ENCODE peak calls at places on chromosomes 12 and 14, in eight cellular contexts. One of them, this sample, is unnamed.

GRCh38 chr12:54398995-54399793 is 14.7 kb upstream of the ZNF385A start:
- DNase-seq in activated naive CD4-positive, alpha-beta T cell treated with Interleukin-2 at 50 U/mL for 16 hours: peak
- DNase-seq in GM19239: peak
- DNase-seq in neural crest cell: peak
- DNase-seq in Right ventricle myocardium inferior: peak
- DNase-seq in substantia nigra: peak
- DNase-seq in naive thymus-derived CD8-positive, alpha-beta T cell: peak
- DNase-seq in effector CD4-positive, alpha-beta T cell: peak
- DNase-seq in this sample: no peak

GRCh38 chr12:91982946-91983345 is 162.7 kb downstream of the BTG1 start:
- DNase-seq in effector CD4-positive, alpha-beta T cell: no peak
- DNase-seq in neural crest cell: no peak
- DNase-seq in naive thymus-derived CD8-positive, alpha-beta T cell: no peak
- DNase-seq in GM19239: no peak
- DNase-seq in substantia nigra: no peak
- DNase-seq in Right ventricle myocardium inferior: no peak
- DNase-seq in activated naive CD4-positive, alpha-beta T cell treated with Interleukin-2 at 50 U/mL for 16 hours: no peak
- DNase-seq in this sample: no peak

GRCh38 chr12:122437656-122438121 is 15.2 kb upstream of the CLIP1 start:
- DNase-seq in GM19239: no peak
- DNase-seq in activated naive CD4-positive, alpha-beta T cell treated with Interleukin-2 at 50 U/mL for 16 hours: no peak
- DNase-seq in effector CD4-positive, alpha-beta T cell: no peak
- DNase-seq in naive thymus-derived CD8-positive, alpha-beta T cell: no peak
- DNase-seq in substantia nigra: no peak
- DNase-seq in Right ventricle myocardium inferior: peak
- DNase-seq in neural crest cell: no peak
- DNase-seq in this sample: peak

GRCh38 chr14:58947816-58948440 is 240.5 kb upstream of the DAAM1 start:
- DNase-seq in neural crest cell: peak
- DNase-seq in substantia nigra: no peak
- DNase-seq in Right ventricle myocardium inferior: peak
- DNase-seq in naive thymus-derived CD8-positive, alpha-beta T cell: no peak
- DNase-seq in GM19239: no peak
- DNase-seq in effector CD4-positive, alpha-beta T cell: no peak
- DNase-seq in activated naive CD4-positive, alpha-beta T cell treated with Interleukin-2 at 50 U/mL for 16 hours: no peak
- DNase-seq in this sample: no peak

GRCh38 chr12:18296201-18296908 is 35.0 kb downstream of the PIK3C2G start:
- DNase-seq in Right ventricle myocardium inferior: no peak
- DNase-seq in GM19239: no peak
- DNase-seq in neural crest cell: no peak
- DNase-seq in effector CD4-positive, alpha-beta T cell: no peak
- DNase-seq in activated naive CD4-positive, alpha-beta T cell treated with Interleukin-2 at 50 U/mL for 16 hours: no peak
- DNase-seq in substantia nigra: no peak
- DNase-seq in naive thymus-derived CD8-positive, alpha-beta T cell: no peak
- DNase-seq in this sample: no peak

GRCh38 chr12:52010692-52011601 is 4.2 kb downstream of the TAMALIN start:
- DNase-seq in GM19239: no peak
- DNase-seq in effector CD4-positive, alpha-beta T cell: no peak
- DNase-seq in Right ventricle myocardium inferior: no peak
- DNase-seq in naive thymus-derived CD8-positive, alpha-beta T cell: no peak
- DNase-seq in activated naive CD4-positive, alpha-beta T cell treated with Interleukin-2 at 50 U/mL for 16 hours: no peak
- DNase-seq in neural crest cell: no peak
- DNase-seq in substantia nigra: no peak
- DNase-seq in this sample: no peak

GRCh38 chr12:29726321-29726692 is 57.4 kb downstream of the TMTC1 start:
- DNase-seq in Right ventricle myocardium inferior: no peak
- DNase-seq in GM19239: no peak
- DNase-seq in activated naive CD4-positive, alpha-beta T cell treated with Interleukin-2 at 50 U/mL for 16 hours: no peak
- DNase-seq in substantia nigra: no peak
- DNase-seq in neural crest cell: no peak
- DNase-seq in naive thymus-derived CD8-positive, alpha-beta T cell: no peak
- DNase-seq in effector CD4-positive, alpha-beta T cell: no peak
- DNase-seq in this sample: no peak

GRCh38 chr12:79344855-79345840 is 345.6 kb downstream of the PAWR start:
- DNase-seq in neural crest cell: peak
- DNase-seq in effector CD4-positive, alpha-beta T cell: no peak
- DNase-seq in naive thymus-derived CD8-positive, alpha-beta T cell: no peak
- DNase-seq in activated naive CD4-positive, alpha-beta T cell treated with Interleukin-2 at 50 U/mL for 16 hours: no peak
- DNase-seq in substantia nigra: no peak
- DNase-seq in Right ventricle myocardium inferior: no peak
- DNase-seq in GM19239: peak
- DNase-seq in this sample: peak

GRCh38 chr12:118060301-118061010 is 523 bp downstream of the WSB2 start:
- DNase-seq in effector CD4-positive, alpha-beta T cell: peak
- DNase-seq in activated naive CD4-positive, alpha-beta T cell treated with Interleukin-2 at 50 U/mL for 16 hours: peak
- DNase-seq in naive thymus-derived CD8-positive, alpha-beta T cell: peak
- DNase-seq in neural crest cell: peak
- DNase-seq in substantia nigra: peak
- DNase-seq in Right ventricle myocardium inferior: peak
- DNase-seq in GM19239: peak
- DNase-seq in this sample: no peak

GRCh38 chr12:10826258-10826657 is at the start of gene TAS2R10:
- DNase-seq in activated naive CD4-positive, alpha-beta T cell treated with Interleukin-2 at 50 U/mL for 16 hours: no peak
- DNase-seq in GM19239: no peak
- DNase-seq in substantia nigra: no peak
- DNase-seq in neural crest cell: no peak
- DNase-seq in naive thymus-derived CD8-positive, alpha-beta T cell: no peak
- DNase-seq in effector CD4-positive, alpha-beta T cell: no peak
- DNase-seq in Right ventricle myocardium inferior: no peak
- DNase-seq in this sample: no peak

GRCh38 chr12:103561174-103561573 is 25.9 kb upstream of the STAB2 start:
- DNase-seq in activated naive CD4-positive, alpha-beta T cell treated with Interleukin-2 at 50 U/mL for 16 hours: no peak
- DNase-seq in GM19239: no peak
- DNase-seq in substantia nigra: no peak
- DNase-seq in effector CD4-positive, alpha-beta T cell: no peak
- DNase-seq in neural crest cell: no peak
- DNase-seq in Right ventricle myocardium inferior: no peak
- DNase-seq in naive thymus-derived CD8-positive, alpha-beta T cell: no peak
- DNase-seq in this sample: no peak

This sample was measured in NCI-H446 treated with DMSO at 0.1 percent for 48 hours.